ENCODE peak calls at places on chromosomes 6 and 20, in seven cellular contexts. One of them, this sample, is unnamed.

GRCh38 chr6:24378473-24379097 is 20.7 kb upstream of the DCDC2 start:
- DNase-seq in left lung: no peak
- DNase-seq in SK-N-SH: no peak
- DNase-seq in endothelial cell of umbilical vein: no peak
- DNase-seq in endodermal cell: no peak
- DNase-seq in CD8-positive, alpha-beta memory T cell: no peak
- DNase-seq in aorta: no peak
- DNase-seq in this sample: no peak

GRCh38 chr20:48716086-48716485 is 111.7 kb downstream of the PREX1 start:
- DNase-seq in left lung: no peak
- DNase-seq in SK-N-SH: no peak
- DNase-seq in endothelial cell of umbilical vein: no peak
- DNase-seq in endodermal cell: no peak
- DNase-seq in CD8-positive, alpha-beta memory T cell: peak; percentile 35
- DNase-seq in aorta: no peak
- DNase-seq in this sample: no peak

GRCh38 chr6:69945192-69945591 is 78.8 kb downstream of the COL19A1 start:
- DNase-seq in left lung: no peak
- DNase-seq in SK-N-SH: no peak
- DNase-seq in endothelial cell of umbilical vein: no peak
- DNase-seq in endodermal cell: no peak
- DNase-seq in CD8-positive, alpha-beta memory T cell: no peak
- DNase-seq in aorta: no peak
- DNase-seq in this sample: no peak

GRCh38 chr6:13159295-13159694 is 169.0 kb downstream of the TBC1D7 start:
- DNase-seq in left lung: no peak
- DNase-seq in SK-N-SH: no peak
- DNase-seq in endothelial cell of umbilical vein: no peak
- DNase-seq in endodermal cell: no peak
- DNase-seq in CD8-positive, alpha-beta memory T cell: no peak
- DNase-seq in aorta: no peak
- DNase-seq in this sample: no peak

GRCh38 chr20:48758206-48758820 is 69.5 kb downstream of the PREX1 start:
- DNase-seq in left lung: no peak
- DNase-seq in SK-N-SH: no peak
- DNase-seq in endothelial cell of umbilical vein: no peak
- DNase-seq in endodermal cell: no peak
- DNase-seq in CD8-positive, alpha-beta memory T cell: peak; percentile 72
- DNase-seq in aorta: no peak
- DNase-seq in this sample: no peak

GRCh38 chr6:162211777-162212176 is 515.8 kb downstream of the PRKN start:
- DNase-seq in left lung: no peak
- DNase-seq in SK-N-SH: no peak
- DNase-seq in endothelial cell of umbilical vein: no peak
- DNase-seq in endodermal cell: no peak
- DNase-seq in CD8-positive, alpha-beta memory T cell: no peak
- DNase-seq in aorta: no peak
- DNase-seq in this sample: no peak

GRCh38 chr6:73823832-73824231 is 127.8 kb downstream of the CD109 start:
- DNase-seq in left lung: no peak
- DNase-seq in SK-N-SH: no peak
- DNase-seq in endothelial cell of umbilical vein: no peak
- DNase-seq in endodermal cell: no peak
- DNase-seq in CD8-positive, alpha-beta memory T cell: no peak
- DNase-seq in aorta: no peak
- DNase-seq in this sample: no peak

GRCh38 chr6:72631480-72631879 is 9.6 kb downstream of the KCNQ5 start:
- DNase-seq in left lung: no peak
- DNase-seq in SK-N-SH: no peak
- DNase-seq in endothelial cell of umbilical vein: no peak
- DNase-seq in endodermal cell: no peak
- DNase-seq in CD8-positive, alpha-beta memory T cell: no peak
- DNase-seq in aorta: no peak
- DNase-seq in this sample: no peak

GRCh38 chr6:6323352-6323751 is 2.9 kb upstream of the F13A1 start:
- DNase-seq in left lung: no peak
- DNase-seq in SK-N-SH: no peak
- DNase-seq in endothelial cell of umbilical vein: no peak
- DNase-seq in endodermal cell: no peak
- DNase-seq in CD8-positive, alpha-beta memory T cell: no peak
- DNase-seq in aorta: no peak
- DNase-seq in this sample: no peak

GRCh38 chr20:2651772-2652723 is at the start of gene NOP56:
- DNase-seq in left lung: peak; percentile 97
- DNase-seq in SK-N-SH: peak; percentile 98
- DNase-seq in endothelial cell of umbilical vein: peak; percentile 86
- DNase-seq in endodermal cell: peak; percentile 97
- DNase-seq in CD8-positive, alpha-beta memory T cell: peak; percentile 93
- DNase-seq in aorta: peak; percentile 94
- DNase-seq in this sample: peak; percentile 92
- H3K9me3 ChIP-seq in left lung: no peaks in the 10 kb centered on the region
- H3K9me3 ChIP-seq in SK-N-SH: no peaks in the 10 kb centered on the region
- H3K9me3 ChIP-seq in endothelial cell of umbilical vein: no peaks in the 10 kb centered on the region
- H3K9me3 ChIP-seq in endodermal cell: no peaks in the 10 kb centered on the region
- H3K9me3 ChIP-seq in CD8-positive, alpha-beta memory T cell: no peaks in the 10 kb centered on the region
- H3K9me3 ChIP-seq in aorta: no peaks in the 10 kb centered on the region
- H3K9me3 ChIP-seq in this sample: no peaks in the 10 kb centered on the region

DNA sequence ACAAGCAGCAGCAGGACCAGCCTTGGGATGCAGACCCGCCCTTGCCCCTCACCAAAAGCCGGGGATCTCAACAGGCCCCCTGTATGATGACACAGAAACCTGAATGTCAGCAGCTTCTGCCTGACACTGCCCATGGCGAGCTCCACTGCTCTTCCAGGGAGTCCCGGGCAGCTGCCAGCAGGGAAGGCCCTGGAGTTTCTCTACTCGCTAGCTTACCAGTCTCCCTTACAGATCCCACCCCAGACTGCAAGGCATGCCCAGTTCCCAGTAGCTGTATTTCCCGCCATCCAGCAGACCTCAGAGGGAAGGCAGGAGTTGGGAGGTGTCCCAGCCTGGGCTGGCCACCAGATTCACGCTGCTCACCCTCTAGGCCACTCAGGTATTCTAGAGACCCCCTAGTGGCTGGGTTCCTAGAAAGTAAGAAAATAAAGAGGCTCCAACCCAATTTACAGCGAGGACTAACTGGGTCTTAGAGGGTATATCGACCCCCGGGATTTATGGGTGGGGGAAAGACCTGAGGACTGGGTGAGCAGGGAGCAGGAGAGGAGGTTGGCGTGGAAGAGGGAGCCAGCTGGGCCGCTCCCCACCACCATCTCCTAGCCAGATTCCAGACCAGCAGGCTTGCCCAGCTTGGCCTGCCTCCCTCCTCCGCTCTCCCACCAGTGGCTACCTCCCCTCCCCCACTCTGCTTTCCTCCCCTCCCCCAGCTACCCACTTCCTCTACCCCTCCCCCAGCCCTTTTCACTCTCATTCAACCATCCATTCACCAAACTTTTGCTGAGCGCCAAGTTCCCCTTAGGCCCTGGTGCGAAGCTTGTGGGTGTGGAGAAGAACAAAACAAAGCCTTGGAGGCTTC is 9.7 kb upstream of the HMGA1 start:
- DNase-seq in left lung: no peak
- DNase-seq in SK-N-SH: peak; percentile 9
- DNase-seq in endothelial cell of umbilical vein: no peak
- DNase-seq in endodermal cell: peak; percentile 90
- DNase-seq in CD8-positive, alpha-beta memory T cell: no peak
- DNase-seq in aorta: no peak
- DNase-seq in this sample: no peak
- H3K4me1 ChIP-seq in left lung: peaks cover 34% of the 10 kb centered on the region
- H3K4me1 ChIP-seq in SK-N-SH: peaks cover 10% of the 10 kb centered on the region
- H3K4me1 ChIP-seq in endothelial cell of umbilical vein: peaks cover 16% of the 10 kb centered on the region
- H3K4me1 ChIP-seq in endodermal cell: peaks cover 12% of the 10 kb centered on the region
- H3K4me1 ChIP-seq in CD8-positive, alpha-beta memory T cell: peaks cover 15% of the 10 kb centered on the region
- H3K4me1 ChIP-seq in aorta: no peaks in the 10 kb centered on the region
- H3K4me1 ChIP-seq in this sample: peaks cover 5% of the 10 kb centered on the region

GRCh38 chr6:105373481-105373880 is 29.4 kb downstream of the PREP start:
- DNase-seq in left lung: no peak
- DNase-seq in SK-N-SH: no peak
- DNase-seq in endothelial cell of umbilical vein: no peak
- DNase-seq in endodermal cell: no peak
- DNase-seq in CD8-positive, alpha-beta memory T cell: no peak
- DNase-seq in aorta: no peak
- DNase-seq in this sample: no peak
- H3K36me3 ChIP-seq in left lung: no peaks in the 10 kb centered on the region
- H3K36me3 ChIP-seq in SK-N-SH: peaks cover 60% of the 10 kb centered on the region
- H3K36me3 ChIP-seq in endothelial cell of umbilical vein: peaks cover 5% of the 10 kb centered on the region
- H3K36me3 ChIP-seq in endodermal cell: peaks cover 62% of the 10 kb centered on the region
- H3K36me3 ChIP-seq in CD8-positive, alpha-beta memory T cell: peaks cover 16% of the 10 kb centered on the region
- H3K36me3 ChIP-seq in aorta: peaks cover 7% of the 10 kb centered on the region
- H3K36me3 ChIP-seq in this sample: peaks cover 3% of the 10 kb centered on the region

DNA sequence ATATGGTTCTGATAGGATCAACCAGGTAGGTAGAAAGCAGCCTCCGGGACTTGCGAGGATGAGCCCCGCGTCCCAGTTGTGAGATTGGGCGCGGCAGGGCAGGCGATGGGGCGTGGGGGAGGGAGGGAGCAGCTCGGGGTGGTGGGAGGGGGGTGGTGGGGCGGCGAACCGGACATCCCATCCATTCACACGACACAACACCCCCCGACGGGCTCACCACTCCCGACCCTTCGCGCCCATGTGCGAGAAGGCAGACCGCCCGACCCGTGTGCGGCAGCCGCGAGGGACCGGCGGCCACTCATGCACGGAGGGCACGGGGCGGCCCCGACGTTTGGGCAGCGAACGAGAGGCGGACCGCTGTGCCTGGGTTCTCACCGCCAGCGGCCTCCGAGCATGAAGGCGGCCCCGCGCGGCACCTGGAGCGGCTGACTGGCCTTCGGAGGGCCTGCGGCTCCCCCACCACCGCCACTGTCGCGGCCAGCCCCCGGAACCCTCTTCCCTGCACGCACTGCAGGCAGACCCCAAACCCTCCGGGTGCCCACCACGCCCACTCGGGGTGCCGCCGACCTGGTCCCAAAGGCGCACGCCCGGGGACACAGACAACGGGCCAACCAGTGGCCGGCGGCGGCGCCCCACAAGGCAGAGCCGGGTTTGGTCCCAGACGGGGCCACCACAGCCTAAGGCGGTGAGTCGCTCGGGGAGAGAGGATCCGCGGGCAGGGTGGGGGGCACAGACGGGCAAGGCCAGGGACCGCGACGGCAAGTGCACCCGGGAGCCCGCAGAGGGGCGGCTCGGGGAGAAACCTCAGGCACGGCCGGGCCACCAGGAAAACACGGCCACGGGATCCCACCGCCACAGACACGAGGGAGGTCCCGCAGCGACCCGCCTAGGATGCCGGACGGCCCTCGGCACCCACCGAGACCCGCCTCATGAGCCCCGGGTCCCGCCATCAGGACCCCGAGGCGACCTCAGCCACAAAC is 769.2 kb upstream of the DEFB115 start:
- DNase-seq in left lung: peak; percentile 79
- DNase-seq in SK-N-SH: no peak
- DNase-seq in endothelial cell of umbilical vein: no peak
- DNase-seq in endodermal cell: no peak
- DNase-seq in CD8-positive, alpha-beta memory T cell: no peak
- DNase-seq in aorta: no peak
- DNase-seq in this sample: peak; percentile 62
- H3K9me3 ChIP-seq in left lung: no peaks in the 10 kb centered on the region
- H3K9me3 ChIP-seq in SK-N-SH: no peaks in the 10 kb centered on the region
- H3K9me3 ChIP-seq in endothelial cell of umbilical vein: no peaks in the 10 kb centered on the region
- H3K9me3 ChIP-seq in endodermal cell: no peaks in the 10 kb centered on the region
- H3K9me3 ChIP-seq in CD8-positive, alpha-beta memory T cell: no peaks in the 10 kb centered on the region
- H3K9me3 ChIP-seq in aorta: peaks cover 1% of the 10 kb centered on the region
- H3K9me3 ChIP-seq in this sample: no peaks in the 10 kb centered on the region

DNA sequence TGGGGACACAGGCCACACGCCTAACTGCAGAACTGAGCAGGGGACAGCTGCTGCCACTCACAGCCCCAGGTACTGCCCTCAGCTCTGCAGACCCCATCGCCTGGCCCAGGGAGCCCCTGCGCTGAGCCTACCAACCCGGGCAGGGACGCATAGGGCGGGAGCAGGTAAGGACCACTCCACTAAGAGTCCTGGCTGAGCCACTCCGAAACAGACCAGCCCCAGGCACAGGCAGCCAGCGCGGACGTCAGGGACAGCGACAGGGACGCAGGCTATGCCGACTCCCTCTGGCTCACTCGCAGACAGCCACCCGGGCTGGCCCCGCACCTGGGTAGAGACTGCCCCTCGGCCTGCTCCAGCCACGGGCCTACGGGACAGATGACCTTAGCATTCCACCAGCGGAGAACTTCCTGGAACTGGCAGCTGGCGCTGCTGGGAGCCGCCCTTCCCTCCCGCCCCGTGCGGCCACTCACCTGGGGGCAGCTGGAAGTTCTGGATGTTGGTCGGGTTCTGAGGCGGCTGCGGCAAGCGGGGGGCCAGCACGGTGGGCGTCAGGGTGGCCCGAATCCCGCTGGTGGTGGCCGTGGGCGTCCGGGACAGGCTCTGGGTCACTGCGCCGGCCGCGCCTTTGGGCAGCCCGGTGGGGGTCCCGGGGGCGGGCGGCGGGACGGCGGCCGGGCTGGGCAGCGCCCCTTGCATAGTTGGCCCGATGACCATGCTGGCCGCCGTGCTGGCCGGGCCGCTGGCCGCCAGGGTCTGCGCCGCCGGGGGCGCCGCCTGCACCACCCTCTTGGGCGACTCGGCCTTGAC is 1.5 kb downstream of the TAF4 start:
- DNase-seq in left lung: no peak
- DNase-seq in SK-N-SH: peak; percentile 72
- DNase-seq in endothelial cell of umbilical vein: no peak
- DNase-seq in endodermal cell: peak; percentile 85
- DNase-seq in CD8-positive, alpha-beta memory T cell: no peak
- DNase-seq in aorta: no peak
- DNase-seq in this sample: peak; percentile 55
- H3K4me1 ChIP-seq in left lung: peaks cover 65% of the 10 kb centered on the region
- H3K4me1 ChIP-seq in SK-N-SH: peaks cover 30% of the 10 kb centered on the region
- H3K4me1 ChIP-seq in endothelial cell of umbilical vein: peaks cover 16% of the 10 kb centered on the region
- H3K4me1 ChIP-seq in endodermal cell: peaks cover 22% of the 10 kb centered on the region
- H3K4me1 ChIP-seq in CD8-positive, alpha-beta memory T cell: peaks cover 45% of the 10 kb centered on the region
- H3K4me1 ChIP-seq in aorta: no peaks in the 10 kb centered on the region
- H3K4me1 ChIP-seq in this sample: peaks cover 27% of the 10 kb centered on the region

GRCh38 chr6:31687321-31687720 is 6.5 kb upstream of the LY6G5C start:
- DNase-seq in left lung: no peak
- DNase-seq in SK-N-SH: peak; percentile 15
- DNase-seq in endothelial cell of umbilical vein: no peak
- DNase-seq in endodermal cell: no peak
- DNase-seq in CD8-positive, alpha-beta memory T cell: no peak
- DNase-seq in aorta: no peak
- DNase-seq in this sample: no peak
- H3K36me3 ChIP-seq in left lung: no peaks in the 10 kb centered on the region
- H3K36me3 ChIP-seq in SK-N-SH: peaks cover 46% of the 10 kb centered on the region
- H3K36me3 ChIP-seq in endothelial cell of umbilical vein: no peaks in the 10 kb centered on the region
- H3K36me3 ChIP-seq in endodermal cell: peaks cover 60% of the 10 kb centered on the region
- H3K36me3 ChIP-seq in CD8-positive, alpha-beta memory T cell: peaks cover 47% of the 10 kb centered on the region
- H3K36me3 ChIP-seq in aorta: peaks cover 6% of the 10 kb centered on the region
- H3K36me3 ChIP-seq in this sample: peaks cover 14% of the 10 kb centered on the region

This sample was measured in pancreas.